ENCODE peak calls at places on chromosomes 3 and 15, in six cellular contexts. One of them, this sample, is unnamed.

GRCh38 chr3:114687157-114687556 is 393.3 kb downstream of the TIGIT start:
- DNase-seq in NB4: no peak
- DNase-seq in A549: no peak
- DNase-seq in HepG2: no peak
- DNase-seq in endothelial cell of umbilical vein: no peak
- DNase-seq in GM12878: no peak
- DNase-seq in this sample: no peak

GRCh38 chr15:35680951-35681350 is 135.0 kb upstream of the DPH6 start:
- DNase-seq in NB4: no peak
- DNase-seq in A549: no peak
- DNase-seq in HepG2: no peak
- DNase-seq in endothelial cell of umbilical vein: peak; percentile 65
- DNase-seq in GM12878: no peak
- DNase-seq in this sample: no peak

GRCh38 chr3:136463170-136463569 is 213.0 kb downstream of the PCCB start:
- DNase-seq in NB4: no peak
- DNase-seq in A549: no peak
- DNase-seq in HepG2: no peak
- DNase-seq in endothelial cell of umbilical vein: peak; percentile 42
- DNase-seq in GM12878: no peak
- DNase-seq in this sample: no peak

GRCh38 chr15:67945951-67946700 is 106.3 kb upstream of the RNU6-1 start:
- DNase-seq in NB4: peak; percentile 25
- DNase-seq in A549: no peak
- DNase-seq in HepG2: peak; percentile 98
- DNase-seq in endothelial cell of umbilical vein: no peak
- DNase-seq in GM12878: no peak
- DNase-seq in this sample: peak; percentile 54

GRCh38 chr3:120172070-120172469 is 77.8 kb upstream of the GSK3B start:
- DNase-seq in NB4: no peak
- DNase-seq in A549: no peak
- DNase-seq in HepG2: no peak
- DNase-seq in endothelial cell of umbilical vein: no peak
- DNase-seq in GM12878: no peak
- DNase-seq in this sample: no peak

GRCh38 chr3:13657660-13658435 is 108.9 kb downstream of the FBLN2 start:
- DNase-seq in NB4: peak; percentile 47
- DNase-seq in A549: peak; percentile 95
- DNase-seq in HepG2: no peak
- DNase-seq in endothelial cell of umbilical vein: peak; percentile 29
- DNase-seq in GM12878: no peak
- DNase-seq in this sample: peak; percentile 89

GRCh38 chr3:65893631-65894030 is 145.1 kb downstream of the MAGI1 start:
- DNase-seq in NB4: no peak
- DNase-seq in A549: no peak
- DNase-seq in HepG2: no peak
- DNase-seq in endothelial cell of umbilical vein: no peak
- DNase-seq in GM12878: no peak
- DNase-seq in this sample: no peak

GRCh38 chr15:69647160-69647513 is 194.5 kb downstream of the RPLP1 start:
- DNase-seq in NB4: no peak
- DNase-seq in A549: no peak
- DNase-seq in HepG2: no peak
- DNase-seq in endothelial cell of umbilical vein: no peak
- DNase-seq in GM12878: no peak
- DNase-seq in this sample: no peak

GRCh38 chr3:181712505-181713299 is 977 bp downstream of the SOX2 start:
- DNase-seq in NB4: no peak
- DNase-seq in A549: no peak
- DNase-seq in HepG2: no peak
- DNase-seq in endothelial cell of umbilical vein: peak; percentile 24
- DNase-seq in GM12878: no peak
- DNase-seq in this sample: no peak

GRCh38 chr15:53454535-53454842 is 305.0 kb downstream of the WDR72 start:
- DNase-seq in NB4: no peak
- DNase-seq in A549: no peak
- DNase-seq in HepG2: no peak
- DNase-seq in endothelial cell of umbilical vein: no peak
- DNase-seq in GM12878: no peak
- DNase-seq in this sample: no peak

GRCh38 chr3:136752046-136752326 is 192 bp downstream of the STAG1 start:
- DNase-seq in NB4: no peak
- DNase-seq in A549: no peak
- DNase-seq in HepG2: no peak
- DNase-seq in endothelial cell of umbilical vein: no peak
- DNase-seq in GM12878: no peak
- DNase-seq in this sample: no peak

GRCh38 chr15:40858706-40859105 is 14.9 kb downstream of the SPINT1 start:
- DNase-seq in NB4: no peak
- DNase-seq in A549: no peak
- DNase-seq in HepG2: no peak
- DNase-seq in endothelial cell of umbilical vein: no peak
- DNase-seq in GM12878: no peak
- DNase-seq in this sample: no peak

GRCh38 chr3:12198301-12198700 is 39.6 kb upstream of the TIMP4 start:
- DNase-seq in NB4: no peak
- DNase-seq in A549: no peak
- DNase-seq in HepG2: no peak
- DNase-seq in endothelial cell of umbilical vein: peak; percentile 13
- DNase-seq in GM12878: no peak
- DNase-seq in this sample: no peak

GRCh38 chr3:8516047-8516671 is 14.5 kb downstream of the LMCD1 start:
- DNase-seq in NB4: no peak
- DNase-seq in A549: no peak
- DNase-seq in HepG2: no peak
- DNase-seq in endothelial cell of umbilical vein: no peak
- DNase-seq in GM12878: no peak
- DNase-seq in this sample: no peak

GRCh38 chr3:36229496-36229895 is 150.8 kb upstream of the STAC start:
- DNase-seq in NB4: no peak
- DNase-seq in A549: no peak
- DNase-seq in HepG2: no peak
- DNase-seq in endothelial cell of umbilical vein: no peak
- DNase-seq in GM12878: no peak
- DNase-seq in this sample: no peak

GRCh38 chr3:49199244-49199899 is 28.0 kb downstream of the KLHDC8B start:
- DNase-seq in NB4: no peak
- DNase-seq in A549: no peak
- DNase-seq in HepG2: no peak
- DNase-seq in endothelial cell of umbilical vein: peak; percentile 83
- DNase-seq in GM12878: no peak
- DNase-seq in this sample: no peak

GRCh38 chr15:68650901-68651709 is 72.3 kb downstream of the CORO2B start:
- DNase-seq in NB4: peak; percentile 48
- DNase-seq in A549: peak; percentile 90
- DNase-seq in HepG2: peak; percentile 18
- DNase-seq in endothelial cell of umbilical vein: peak; percentile 45
- DNase-seq in GM12878: no peak
- DNase-seq in this sample: peak; percentile 89

GRCh38 chr15:70142322-70143191 is 44.8 kb upstream of the TLE3 start:
- DNase-seq in NB4: peak; percentile 89
- DNase-seq in A549: no peak
- DNase-seq in HepG2: no peak
- DNase-seq in endothelial cell of umbilical vein: peak; percentile 75
- DNase-seq in GM12878: no peak
- DNase-seq in this sample: peak; percentile 12

GRCh38 chr15:99015677-99016568 is 8.3 kb upstream of the PGPEP1L start:
- DNase-seq in NB4: peak; percentile 71
- DNase-seq in A549: no peak
- DNase-seq in HepG2: no peak
- DNase-seq in endothelial cell of umbilical vein: no peak
- DNase-seq in GM12878: no peak
- DNase-seq in this sample: no peak

GRCh38 chr3:156704370-156705036 is 30.1 kb downstream of the TIPARP start:
- DNase-seq in NB4: no peak
- DNase-seq in A549: no peak
- DNase-seq in HepG2: peak; percentile 66
- DNase-seq in endothelial cell of umbilical vein: no peak
- DNase-seq in GM12878: no peak
- DNase-seq in this sample: no peak

GRCh38 chr3:37174532-37175126 is at the start of gene LRRFIP2:
- DNase-seq in NB4: peak; percentile 22
- DNase-seq in A549: no peak
- DNase-seq in HepG2: no peak
- DNase-seq in endothelial cell of umbilical vein: peak; percentile 76
- DNase-seq in GM12878: peak; percentile 51
- DNase-seq in this sample: no peak

GRCh38 chr3:64238971-64239667 is 13.9 kb upstream of the PRICKLE2 start:
- DNase-seq in NB4: no peak
- DNase-seq in A549: peak; percentile 57
- DNase-seq in HepG2: peak; percentile 16
- DNase-seq in endothelial cell of umbilical vein: no peak
- DNase-seq in GM12878: no peak
- DNase-seq in this sample: no peak

GRCh38 chr15:43095243-43095642 is 10.6 kb downstream of the UBR1 start:
- DNase-seq in NB4: no peak
- DNase-seq in A549: no peak
- DNase-seq in HepG2: no peak
- DNase-seq in endothelial cell of umbilical vein: no peak
- DNase-seq in GM12878: no peak
- DNase-seq in this sample: no peak

GRCh38 chr15:48636511-48636910 is 9.0 kb downstream of the FBN1 start:
- DNase-seq in NB4: no peak
- DNase-seq in A549: no peak
- DNase-seq in HepG2: no peak
- DNase-seq in endothelial cell of umbilical vein: no peak
- DNase-seq in GM12878: no peak
- DNase-seq in this sample: no peak

GRCh38 chr15:79028411-79028964 is 62.1 kb downstream of the RASGRF1 start:
- DNase-seq in NB4: peak; percentile 66
- DNase-seq in A549: peak; percentile 54
- DNase-seq in HepG2: peak; percentile 63
- DNase-seq in endothelial cell of umbilical vein: peak; percentile 31
- DNase-seq in GM12878: no peak
- DNase-seq in this sample: peak; percentile 62
- TF ChIP-seq MYC in NB4: no peak
- TF ChIP-seq MYC in A549: no peak
- TF ChIP-seq MYC in HepG2: no peak
- TF ChIP-seq MYC in endothelial cell of umbilical vein: no peak
- TF ChIP-seq MYC in GM12878: no peak
- TF ChIP-seq MYC in this sample: no peak

GRCh38 chr3:133588784-133589465 is 15.4 kb downstream of the CDV3 start:
- DNase-seq in NB4: no peak
- DNase-seq in A549: no peak
- DNase-seq in HepG2: no peak
- DNase-seq in endothelial cell of umbilical vein: no peak
- DNase-seq in GM12878: no peak
- DNase-seq in this sample: no peak

GRCh38 chr3:133589503-133589902 is 16.0 kb downstream of the CDV3 start:
- DNase-seq in NB4: no peak
- DNase-seq in A549: no peak
- DNase-seq in HepG2: no peak
- DNase-seq in endothelial cell of umbilical vein: no peak
- DNase-seq in GM12878: no peak
- DNase-seq in this sample: no peak

GRCh38 chr3:133591271-133591742 is 17.8 kb downstream of the CDV3 start:
- DNase-seq in NB4: no peak
- DNase-seq in A549: no peak
- DNase-seq in HepG2: no peak
- DNase-seq in endothelial cell of umbilical vein: peak; percentile 45
- DNase-seq in GM12878: no peak
- DNase-seq in this sample: no peak

GRCh38 chr3:133583396-133583795 is 9.9 kb downstream of the CDV3 start:
- DNase-seq in NB4: no peak
- DNase-seq in A549: no peak
- DNase-seq in HepG2: no peak
- DNase-seq in endothelial cell of umbilical vein: no peak
- DNase-seq in GM12878: no peak
- DNase-seq in this sample: no peak

GRCh38 chr3:133588035-133588434 is 14.5 kb downstream of the CDV3 start:
- DNase-seq in NB4: no peak
- DNase-seq in A549: no peak
- DNase-seq in HepG2: no peak
- DNase-seq in endothelial cell of umbilical vein: no peak
- DNase-seq in GM12878: no peak
- DNase-seq in this sample: no peak
- TF ChIP-seq MYC in NB4: no peak
- TF ChIP-seq MYC in A549: no peak
- TF ChIP-seq MYC in HepG2: no peak
- TF ChIP-seq MYC in endothelial cell of umbilical vein: no peak
- TF ChIP-seq MYC in GM12878: no peak
- TF ChIP-seq MYC in this sample: no peak

DNA sequence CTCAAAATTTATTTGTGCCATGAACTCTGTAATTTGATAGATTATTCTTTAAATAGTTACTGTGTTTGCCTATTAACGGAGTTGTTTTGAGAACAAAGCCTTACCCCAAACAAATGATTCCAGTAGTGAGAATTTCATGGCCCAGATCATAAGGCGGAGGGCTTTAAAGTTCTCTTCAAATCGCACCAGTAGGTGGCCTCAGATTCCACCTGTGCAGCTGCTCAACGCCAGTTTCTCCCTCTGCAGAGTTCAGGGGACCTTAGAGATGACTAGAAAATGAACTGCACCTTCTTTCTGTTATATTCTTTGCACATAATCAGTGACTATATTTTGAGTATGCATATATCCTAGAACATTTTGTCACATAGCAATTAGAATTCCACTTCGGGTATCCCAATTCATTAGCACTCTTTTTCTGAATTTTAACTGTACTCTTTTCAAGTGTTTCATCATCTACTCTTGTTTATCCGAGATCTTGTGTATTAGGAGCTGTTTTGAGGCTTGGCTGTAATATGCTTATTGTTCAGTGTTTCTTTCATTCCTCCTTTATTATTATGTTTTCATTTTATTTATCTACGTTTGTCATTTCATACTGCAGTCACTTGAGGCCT is 232.6 kb upstream of the CHRM5 start:
- DNase-seq in NB4: peak; percentile 56
- DNase-seq in A549: peak; percentile 46
- DNase-seq in HepG2: peak; percentile 13
- DNase-seq in endothelial cell of umbilical vein: peak; percentile 32
- DNase-seq in GM12878: no peak
- DNase-seq in this sample: peak; percentile 46
- TF ChIP-seq MYC in NB4: no peak
- TF ChIP-seq MYC in A549: no peak
- TF ChIP-seq MYC in HepG2: no peak
- TF ChIP-seq MYC in endothelial cell of umbilical vein: no peak
- TF ChIP-seq MYC in GM12878: no peak
- TF ChIP-seq MYC in this sample: no peak

DNA sequence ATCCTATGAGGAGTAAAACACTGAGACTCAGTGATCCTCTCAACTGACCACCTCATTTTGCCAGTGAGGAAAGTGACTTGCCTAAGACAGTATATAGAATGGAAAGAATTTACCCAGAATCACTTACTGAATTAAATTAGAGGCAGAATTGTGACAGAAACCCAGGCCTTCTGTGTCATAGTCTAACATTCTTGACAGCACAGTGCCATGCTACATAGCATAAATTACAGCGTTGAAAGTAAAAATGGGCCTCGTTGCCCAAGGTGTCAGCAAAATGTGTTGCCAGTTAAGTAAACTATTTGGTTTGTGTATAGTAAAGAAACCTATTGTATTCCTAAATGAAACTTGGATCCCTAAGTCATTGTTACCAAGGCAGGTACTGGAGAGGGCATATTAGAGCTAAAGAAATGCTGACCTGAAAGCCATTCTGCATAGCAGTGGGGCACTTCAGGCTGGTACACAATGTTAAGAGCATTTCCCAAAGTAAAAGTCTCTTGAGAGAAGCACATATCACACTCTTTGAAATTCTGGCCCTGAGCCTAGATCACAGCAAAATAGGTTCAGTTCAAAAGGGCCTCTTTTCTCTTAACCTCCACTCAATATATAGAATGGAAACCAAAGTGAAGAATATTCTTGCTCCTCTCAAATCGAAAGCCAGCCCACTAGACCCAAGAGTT is 53.8 kb downstream of the HMG20A start:
- DNase-seq in NB4: no peak
- DNase-seq in A549: no peak
- DNase-seq in HepG2: no peak
- DNase-seq in endothelial cell of umbilical vein: no peak
- DNase-seq in GM12878: no peak
- DNase-seq in this sample: no peak
- TF ChIP-seq MYC in NB4: no peak
- TF ChIP-seq MYC in A549: no peak
- TF ChIP-seq MYC in HepG2: no peak
- TF ChIP-seq MYC in endothelial cell of umbilical vein: no peak
- TF ChIP-seq MYC in GM12878: no peak
- TF ChIP-seq MYC in this sample: no peak